ENCODE peak calls at places on chromosomes 3 and 15, in seven cellular contexts. One of them, this sample, is unnamed.

GRCh38 chr3:127389415-127389814 is 101.6 kb upstream of the PRR20G start:
- DNase-seq in stimulated activated CD4-positive, alpha-beta T cell treated with anti-CD3 and anti-CD28 coated beads, Interleukin-1b, Interleukin-23, amount 100 ng/mL, for 24 hours: no peak
- DNase-seq in NCI-H460: no peak
- DNase-seq in T-helper 9 cell: no peak
- DNase-seq in neuronal stem cell: no peak
- DNase-seq in hippocampal formation: no peak
- DNase-seq in GM04504: no peak
- DNase-seq in this sample: no peak

GRCh38 chr15:57509965-57510364 is 81.7 kb upstream of the MYZAP start:
- DNase-seq in stimulated activated CD4-positive, alpha-beta T cell treated with anti-CD3 and anti-CD28 coated beads, Interleukin-1b, Interleukin-23, amount 100 ng/mL, for 24 hours: no peak
- DNase-seq in NCI-H460: no peak
- DNase-seq in T-helper 9 cell: no peak
- DNase-seq in neuronal stem cell: no peak
- DNase-seq in hippocampal formation: no peak
- DNase-seq in GM04504: no peak
- DNase-seq in this sample: no peak

GRCh38 chr3:119559441-119559963 is at the start of gene CD80:
- DNase-seq in stimulated activated CD4-positive, alpha-beta T cell treated with anti-CD3 and anti-CD28 coated beads, Interleukin-1b, Interleukin-23, amount 100 ng/mL, for 24 hours: no peak
- DNase-seq in NCI-H460: peak; percentile 34
- DNase-seq in T-helper 9 cell: peak; percentile 25
- DNase-seq in neuronal stem cell: no peak
- DNase-seq in hippocampal formation: peak; percentile 5
- DNase-seq in GM04504: peak; percentile 11
- DNase-seq in this sample: peak; percentile 8

GRCh38 chr3:124951511-124952390 is 17.2 kb upstream of the MUC13 start:
- DNase-seq in stimulated activated CD4-positive, alpha-beta T cell treated with anti-CD3 and anti-CD28 coated beads, Interleukin-1b, Interleukin-23, amount 100 ng/mL, for 24 hours: no peak
- DNase-seq in NCI-H460: no peak
- DNase-seq in T-helper 9 cell: no peak
- DNase-seq in neuronal stem cell: no peak
- DNase-seq in hippocampal formation: no peak
- DNase-seq in GM04504: peak; percentile 32
- DNase-seq in this sample: no peak

GRCh38 chr3:135621184-135621931 is 344.2 kb upstream of the PPP2R3A start:
- DNase-seq in stimulated activated CD4-positive, alpha-beta T cell treated with anti-CD3 and anti-CD28 coated beads, Interleukin-1b, Interleukin-23, amount 100 ng/mL, for 24 hours: no peak
- DNase-seq in NCI-H460: no peak
- DNase-seq in T-helper 9 cell: no peak
- DNase-seq in neuronal stem cell: no peak
- DNase-seq in hippocampal formation: no peak
- DNase-seq in GM04504: no peak
- DNase-seq in this sample: no peak

GRCh38 chr3:66808891-66809578 is 189.1 kb upstream of the KBTBD8 start:
- DNase-seq in stimulated activated CD4-positive, alpha-beta T cell treated with anti-CD3 and anti-CD28 coated beads, Interleukin-1b, Interleukin-23, amount 100 ng/mL, for 24 hours: no peak
- DNase-seq in NCI-H460: no peak
- DNase-seq in T-helper 9 cell: no peak
- DNase-seq in neuronal stem cell: no peak
- DNase-seq in hippocampal formation: no peak
- DNase-seq in GM04504: no peak
- DNase-seq in this sample: no peak

GRCh38 chr3:35707904-35708303 is 68.6 kb downstream of the ARPP21 start:
- DNase-seq in stimulated activated CD4-positive, alpha-beta T cell treated with anti-CD3 and anti-CD28 coated beads, Interleukin-1b, Interleukin-23, amount 100 ng/mL, for 24 hours: no peak
- DNase-seq in NCI-H460: no peak
- DNase-seq in T-helper 9 cell: no peak
- DNase-seq in neuronal stem cell: no peak
- DNase-seq in hippocampal formation: no peak
- DNase-seq in GM04504: no peak
- DNase-seq in this sample: no peak

GRCh38 chr3:29426302-29427226 is 145.7 kb downstream of the RBMS3 start:
- DNase-seq in stimulated activated CD4-positive, alpha-beta T cell treated with anti-CD3 and anti-CD28 coated beads, Interleukin-1b, Interleukin-23, amount 100 ng/mL, for 24 hours: no peak
- DNase-seq in NCI-H460: no peak
- DNase-seq in T-helper 9 cell: no peak
- DNase-seq in neuronal stem cell: no peak
- DNase-seq in hippocampal formation: no peak
- DNase-seq in GM04504: no peak
- DNase-seq in this sample: no peak

This sample was measured in nephron progenitor cell.